ENCODE peak calls at places on chromosome 6, in eight cellular contexts. One of them, this sample, is unnamed.

GRCh38 chr6:73746776-73747175 is 50.8 kb downstream of the CD109 start:
- DNase-seq in CD8-positive, alpha-beta T cell: no peak
- DNase-seq in astrocyte of the spinal cord: peak
- DNase-seq in psoas muscle: no peak
- DNase-seq in lung: no peak
- DNase-seq in AG09309: no peak
- DNase-seq in fibroblast of the aortic adventitia: peak
- DNase-seq in heart right ventricle: no peak
- DNase-seq in this sample: no peak

GRCh38 chr6:27668442-27669275 is 195.8 kb upstream of the ZNF184 start:
- DNase-seq in CD8-positive, alpha-beta T cell: no peak
- DNase-seq in astrocyte of the spinal cord: peak
- DNase-seq in psoas muscle: no peak
- DNase-seq in lung: no peak
- DNase-seq in AG09309: no peak
- DNase-seq in fibroblast of the aortic adventitia: peak
- DNase-seq in heart right ventricle: no peak
- DNase-seq in this sample: peak

GRCh38 chr6:158686791-158687381 is 37.0 kb downstream of the SYTL3 start:
- DNase-seq in CD8-positive, alpha-beta T cell: no peak
- DNase-seq in astrocyte of the spinal cord: no peak
- DNase-seq in psoas muscle: no peak
- DNase-seq in lung: peak
- DNase-seq in AG09309: no peak
- DNase-seq in fibroblast of the aortic adventitia: no peak
- DNase-seq in heart right ventricle: no peak
- DNase-seq in this sample: no peak

GRCh38 chr6:108958900-108959770 is 110.9 kb downstream of the ARMC2 start:
- DNase-seq in CD8-positive, alpha-beta T cell: no peak
- DNase-seq in astrocyte of the spinal cord: no peak
- DNase-seq in psoas muscle: no peak
- DNase-seq in lung: no peak
- DNase-seq in AG09309: no peak
- DNase-seq in fibroblast of the aortic adventitia: no peak
- DNase-seq in heart right ventricle: no peak
- DNase-seq in this sample: no peak

GRCh38 chr6:130749402-130749801 is 77.8 kb upstream of the SMLR1 start:
- DNase-seq in CD8-positive, alpha-beta T cell: no peak
- DNase-seq in astrocyte of the spinal cord: no peak
- DNase-seq in psoas muscle: no peak
- DNase-seq in lung: no peak
- DNase-seq in AG09309: no peak
- DNase-seq in fibroblast of the aortic adventitia: no peak
- DNase-seq in heart right ventricle: no peak
- DNase-seq in this sample: no peak

GRCh38 chr6:130069471-130069870 is 51.1 kb downstream of the L3MBTL3 start:
- DNase-seq in CD8-positive, alpha-beta T cell: no peak
- DNase-seq in astrocyte of the spinal cord: no peak
- DNase-seq in psoas muscle: no peak
- DNase-seq in lung: no peak
- DNase-seq in AG09309: no peak
- DNase-seq in fibroblast of the aortic adventitia: no peak
- DNase-seq in heart right ventricle: no peak
- DNase-seq in this sample: no peak

GRCh38 chr6:78911218-78911617 is 43.9 kb downstream of the IRAK1BP1 start:
- DNase-seq in CD8-positive, alpha-beta T cell: no peak
- DNase-seq in astrocyte of the spinal cord: no peak
- DNase-seq in psoas muscle: no peak
- DNase-seq in lung: no peak
- DNase-seq in AG09309: no peak
- DNase-seq in fibroblast of the aortic adventitia: peak
- DNase-seq in heart right ventricle: no peak
- DNase-seq in this sample: no peak

GRCh38 chr6:157574851-157575424 is 193.9 kb downstream of the ZDHHC14 start:
- DNase-seq in CD8-positive, alpha-beta T cell: no peak
- DNase-seq in astrocyte of the spinal cord: no peak
- DNase-seq in psoas muscle: no peak
- DNase-seq in lung: no peak
- DNase-seq in AG09309: no peak
- DNase-seq in fibroblast of the aortic adventitia: no peak
- DNase-seq in heart right ventricle: no peak
- DNase-seq in this sample: no peak

GRCh38 chr6:84768442-84769174 is 4.2 kb upstream of the TBX18 start:
- DNase-seq in CD8-positive, alpha-beta T cell: no peak
- DNase-seq in astrocyte of the spinal cord: peak
- DNase-seq in psoas muscle: peak
- DNase-seq in lung: no peak
- DNase-seq in AG09309: no peak
- DNase-seq in fibroblast of the aortic adventitia: no peak
- DNase-seq in heart right ventricle: no peak
- DNase-seq in this sample: peak

GRCh38 chr6:25612666-25613065 is 39.3 kb upstream of the SCGN start:
- DNase-seq in CD8-positive, alpha-beta T cell: no peak
- DNase-seq in astrocyte of the spinal cord: no peak
- DNase-seq in psoas muscle: no peak
- DNase-seq in lung: no peak
- DNase-seq in AG09309: no peak
- DNase-seq in fibroblast of the aortic adventitia: no peak
- DNase-seq in heart right ventricle: no peak
- DNase-seq in this sample: no peak

GRCh38 chr6:95576621-95577316 is 566 bp upstream of the MANEA start:
- DNase-seq in CD8-positive, alpha-beta T cell: no peak
- DNase-seq in astrocyte of the spinal cord: peak
- DNase-seq in psoas muscle: no peak
- DNase-seq in lung: no peak
- DNase-seq in AG09309: no peak
- DNase-seq in fibroblast of the aortic adventitia: peak
- DNase-seq in heart right ventricle: no peak
- DNase-seq in this sample: no peak

GRCh38 chr6:3410385-3411360 is 46.2 kb downstream of the SLC22A23 start:
- DNase-seq in CD8-positive, alpha-beta T cell: peak
- DNase-seq in astrocyte of the spinal cord: peak
- DNase-seq in psoas muscle: peak
- DNase-seq in lung: peak
- DNase-seq in AG09309: no peak
- DNase-seq in fibroblast of the aortic adventitia: peak
- DNase-seq in heart right ventricle: peak
- DNase-seq in this sample: peak

GRCh38 chr6:101150226-101150625 is 243.3 kb upstream of the GRIK2 start:
- DNase-seq in CD8-positive, alpha-beta T cell: no peak
- DNase-seq in astrocyte of the spinal cord: no peak
- DNase-seq in psoas muscle: no peak
- DNase-seq in lung: no peak
- DNase-seq in AG09309: no peak
- DNase-seq in fibroblast of the aortic adventitia: no peak
- DNase-seq in heart right ventricle: no peak
- DNase-seq in this sample: no peak

GRCh38 chr6:104126621-104127020 is 733.1 kb downstream of the HACE1 start:
- DNase-seq in CD8-positive, alpha-beta T cell: no peak
- DNase-seq in astrocyte of the spinal cord: no peak
- DNase-seq in psoas muscle: no peak
- DNase-seq in lung: no peak
- DNase-seq in AG09309: no peak
- DNase-seq in fibroblast of the aortic adventitia: no peak
- DNase-seq in heart right ventricle: no peak
- DNase-seq in this sample: no peak

GRCh38 chr6:6661684-6662083 is 73.2 kb downstream of the LY86 start:
- DNase-seq in CD8-positive, alpha-beta T cell: no peak
- DNase-seq in astrocyte of the spinal cord: no peak
- DNase-seq in psoas muscle: no peak
- DNase-seq in lung: peak
- DNase-seq in AG09309: no peak
- DNase-seq in fibroblast of the aortic adventitia: peak
- DNase-seq in heart right ventricle: peak
- DNase-seq in this sample: no peak

GRCh38 chr6:166402582-166403277 is 20.0 kb upstream of the MPC1 start:
- DNase-seq in CD8-positive, alpha-beta T cell: no peak
- DNase-seq in astrocyte of the spinal cord: no peak
- DNase-seq in psoas muscle: no peak
- DNase-seq in lung: no peak
- DNase-seq in AG09309: peak
- DNase-seq in fibroblast of the aortic adventitia: peak
- DNase-seq in heart right ventricle: no peak
- DNase-seq in this sample: peak

GRCh38 chr6:12423852-12424251 is 133.7 kb downstream of the EDN1 start:
- DNase-seq in CD8-positive, alpha-beta T cell: no peak
- DNase-seq in astrocyte of the spinal cord: peak
- DNase-seq in psoas muscle: no peak
- DNase-seq in lung: no peak
- DNase-seq in AG09309: no peak
- DNase-seq in fibroblast of the aortic adventitia: peak
- DNase-seq in heart right ventricle: no peak
- DNase-seq in this sample: no peak

GRCh38 chr6:151399679-151400078 is 8.3 kb upstream of the ZBTB2 start:
- DNase-seq in CD8-positive, alpha-beta T cell: no peak
- DNase-seq in astrocyte of the spinal cord: no peak
- DNase-seq in psoas muscle: no peak
- DNase-seq in lung: no peak
- DNase-seq in AG09309: no peak
- DNase-seq in fibroblast of the aortic adventitia: no peak
- DNase-seq in heart right ventricle: no peak
- DNase-seq in this sample: no peak

GRCh38 chr6:37954791-37955190 is 135.3 kb downstream of the ZFAND3 start:
- DNase-seq in CD8-positive, alpha-beta T cell: no peak
- DNase-seq in astrocyte of the spinal cord: no peak
- DNase-seq in psoas muscle: no peak
- DNase-seq in lung: no peak
- DNase-seq in AG09309: no peak
- DNase-seq in fibroblast of the aortic adventitia: no peak
- DNase-seq in heart right ventricle: no peak
- DNase-seq in this sample: no peak

GRCh38 chr6:161349886-161350285 is 76.0 kb upstream of the AGPAT4 start:
- DNase-seq in CD8-positive, alpha-beta T cell: no peak
- DNase-seq in astrocyte of the spinal cord: no peak
- DNase-seq in psoas muscle: no peak
- DNase-seq in lung: no peak
- DNase-seq in AG09309: no peak
- DNase-seq in fibroblast of the aortic adventitia: no peak
- DNase-seq in heart right ventricle: no peak
- DNase-seq in this sample: no peak

GRCh38 chr6:44456070-44456965 is 68.8 kb downstream of the CDC5L start:
- DNase-seq in CD8-positive, alpha-beta T cell: no peak
- DNase-seq in astrocyte of the spinal cord: peak
- DNase-seq in psoas muscle: peak
- DNase-seq in lung: no peak
- DNase-seq in AG09309: peak
- DNase-seq in fibroblast of the aortic adventitia: peak
- DNase-seq in heart right ventricle: no peak
- DNase-seq in this sample: peak

GRCh38 chr6:23243858-23244257 is 674.5 kb downstream of the HDGFL1 start:
- DNase-seq in CD8-positive, alpha-beta T cell: no peak
- DNase-seq in astrocyte of the spinal cord: no peak
- DNase-seq in psoas muscle: no peak
- DNase-seq in lung: no peak
- DNase-seq in AG09309: no peak
- DNase-seq in fibroblast of the aortic adventitia: no peak
- DNase-seq in heart right ventricle: no peak
- DNase-seq in this sample: no peak

GRCh38 chr6:106746660-106747059 is 117.3 kb downstream of the QRSL1 start:
- DNase-seq in CD8-positive, alpha-beta T cell: no peak
- DNase-seq in astrocyte of the spinal cord: peak
- DNase-seq in psoas muscle: no peak
- DNase-seq in lung: peak
- DNase-seq in AG09309: peak
- DNase-seq in fibroblast of the aortic adventitia: peak
- DNase-seq in heart right ventricle: no peak
- DNase-seq in this sample: no peak

GRCh38 chr6:4856779-4857178 is 80.6 kb downstream of the CDYL start:
- DNase-seq in CD8-positive, alpha-beta T cell: no peak
- DNase-seq in astrocyte of the spinal cord: no peak
- DNase-seq in psoas muscle: no peak
- DNase-seq in lung: no peak
- DNase-seq in AG09309: no peak
- DNase-seq in fibroblast of the aortic adventitia: no peak
- DNase-seq in heart right ventricle: no peak
- DNase-seq in this sample: no peak
- TF ChIP-seq CTCF in CD8-positive, alpha-beta T cell: no peak
- TF ChIP-seq CTCF in astrocyte of the spinal cord: no peak
- TF ChIP-seq CTCF in psoas muscle: no peak
- TF ChIP-seq CTCF in lung: no peak
- TF ChIP-seq CTCF in AG09309: no peak
- TF ChIP-seq CTCF in fibroblast of the aortic adventitia: peak
- TF ChIP-seq CTCF in heart right ventricle: no peak
- TF ChIP-seq CTCF in this sample: no peak

DNA sequence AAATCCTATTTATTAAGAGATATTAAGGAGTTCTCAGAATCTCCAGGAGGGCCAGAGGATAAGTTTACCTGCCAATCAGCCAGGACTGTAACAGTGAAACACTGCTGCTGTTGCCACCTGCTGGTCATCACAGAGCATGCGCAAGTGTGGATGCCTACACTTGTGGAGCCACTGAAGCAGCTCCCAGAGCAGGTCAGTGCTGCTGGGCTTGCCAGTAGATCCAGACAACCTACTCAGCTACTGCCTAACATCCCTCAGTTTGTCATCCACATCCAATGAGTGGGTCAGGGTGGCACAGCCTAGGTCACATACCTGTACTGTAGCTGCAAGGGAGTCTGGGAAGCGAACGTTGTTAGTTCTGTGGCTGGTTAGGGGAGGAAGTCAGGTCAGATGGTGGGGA is 18.3 kb upstream of the NHSL1 start:
- DNase-seq in CD8-positive, alpha-beta T cell: peak
- DNase-seq in astrocyte of the spinal cord: no peak
- DNase-seq in psoas muscle: no peak
- DNase-seq in lung: no peak
- DNase-seq in AG09309: no peak
- DNase-seq in fibroblast of the aortic adventitia: peak
- DNase-seq in heart right ventricle: peak
- DNase-seq in this sample: peak
- TF ChIP-seq CTCF in CD8-positive, alpha-beta T cell: peak
- TF ChIP-seq CTCF in astrocyte of the spinal cord: peak
- TF ChIP-seq CTCF in psoas muscle: peak
- TF ChIP-seq CTCF in lung: peak
- TF ChIP-seq CTCF in AG09309: peak
- TF ChIP-seq CTCF in fibroblast of the aortic adventitia: peak
- TF ChIP-seq CTCF in heart right ventricle: peak
- TF ChIP-seq CTCF in this sample: peak

GRCh38 chr6:34867484-34867883 is 20.4 kb downstream of the TAF11 start:
- DNase-seq in CD8-positive, alpha-beta T cell: no peak
- DNase-seq in astrocyte of the spinal cord: no peak
- DNase-seq in psoas muscle: no peak
- DNase-seq in lung: no peak
- DNase-seq in AG09309: no peak
- DNase-seq in fibroblast of the aortic adventitia: no peak
- DNase-seq in heart right ventricle: no peak
- DNase-seq in this sample: no peak
- TF ChIP-seq CTCF in CD8-positive, alpha-beta T cell: no peak
- TF ChIP-seq CTCF in astrocyte of the spinal cord: no peak
- TF ChIP-seq CTCF in psoas muscle: no peak
- TF ChIP-seq CTCF in lung: no peak
- TF ChIP-seq CTCF in AG09309: no peak
- TF ChIP-seq CTCF in fibroblast of the aortic adventitia: peak
- TF ChIP-seq CTCF in heart right ventricle: peak
- TF ChIP-seq CTCF in this sample: no peak

DNA sequence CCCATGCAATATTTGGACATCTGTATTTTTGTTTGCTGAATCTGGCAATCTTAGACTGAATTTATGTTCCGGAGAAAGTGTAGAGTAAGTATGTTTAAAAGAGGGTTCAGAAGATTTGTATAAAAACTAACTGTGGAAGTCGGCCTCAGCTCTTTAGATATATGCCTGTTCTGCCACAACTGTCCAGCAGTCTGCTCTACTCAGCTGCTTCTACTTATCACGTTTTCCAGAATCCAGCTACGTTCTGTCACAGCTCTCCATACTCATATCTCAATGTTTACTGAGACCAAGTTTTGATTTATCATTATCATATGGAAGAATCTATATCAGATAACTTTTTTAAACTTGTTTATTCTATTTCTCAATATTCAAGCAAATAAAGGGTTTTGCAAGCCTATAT is 721.3 kb downstream of the EYS start:
- DNase-seq in CD8-positive, alpha-beta T cell: no peak
- DNase-seq in astrocyte of the spinal cord: no peak
- DNase-seq in psoas muscle: no peak
- DNase-seq in lung: no peak
- DNase-seq in AG09309: no peak
- DNase-seq in fibroblast of the aortic adventitia: no peak
- DNase-seq in heart right ventricle: no peak
- DNase-seq in this sample: no peak
- TF ChIP-seq CTCF in CD8-positive, alpha-beta T cell: no peak
- TF ChIP-seq CTCF in astrocyte of the spinal cord: no peak
- TF ChIP-seq CTCF in psoas muscle: no peak
- TF ChIP-seq CTCF in lung: no peak
- TF ChIP-seq CTCF in AG09309: no peak
- TF ChIP-seq CTCF in fibroblast of the aortic adventitia: no peak
- TF ChIP-seq CTCF in heart right ventricle: no peak
- TF ChIP-seq CTCF in this sample: no peak